ENCODE peak calls at places on chromosomes 11 and 22, in five cellular contexts. S, E, H, B and M are unnamed samples.

GRCh38 chr11:95680169-95680929 is 109.2 kb downstream of the FAM76B start:
- DNase-seq in B (no peak), E (peak; percentile 89), H (no peak), S (no peak), M (no peak)

GRCh38 chr11:2583605-2583958 is 116.2 kb downstream of the KCNQ1OT1 start:
- DNase-seq in S (no peak), E (no peak), H (no peak), B (no peak), M (no peak)

GRCh38 chr11:74388678-74389327 is 9.4 kb downstream of the PGM2L1 start:
- DNase-seq in B (no peak), E (peak; percentile 74), S (peak; percentile 33), H (peak; percentile 82), M (peak; percentile 81)

GRCh38 chr22:24305260-24305692 is 34.6 kb downstream of the SPECC1L start:
- DNase-seq in H (no peak), E (no peak), B (no peak), S (no peak), M (no peak)

GRCh38 chr11:93054279-93054678 is 84.8 kb downstream of the MTNR1B start:
- DNase-seq in H (no peak), B (no peak), S (no peak), E (no peak), M (no peak)

GRCh38 chr11:122853971-122854446 is 15.7 kb downstream of the CRTAM start:
- DNase-seq in S (peak; percentile 65), H (peak; percentile 93), B (peak; percentile 84), E (peak; percentile 59), M (peak; percentile 63)

GRCh38 chr11:78080818-78081495 is 1.3 kb upstream of the NDUFC2 start:
- DNase-seq in B (no peak), S (no peak), E (no peak), H (peak; percentile 52), M (no peak)

GRCh38 chr11:59899532-59899931 is 20.9 kb downstream of the OOSP3 start:
- DNase-seq in S (no peak), H (peak; percentile 78), B (no peak), E (no peak), M (no peak)

GRCh38 chr11:127003260-127003981 is 2.9 kb upstream of the KIRREL3 start:
- DNase-seq in B (no peak), H (peak; percentile 90), S (peak; percentile 79), E (peak; percentile 71), M (peak; percentile 29)

GRCh38 chr11:44008698-44009097 is 39.1 kb upstream of the ACCSL start:
- DNase-seq in E (no peak), S (no peak), H (no peak), B (no peak), M (no peak)

GRCh38 chr11:110587972-110588371 is 124.3 kb downstream of the ARHGAP20 start:
- DNase-seq in E (no peak), S (no peak), B (no peak), H (no peak), M (no peak)

GRCh38 chr11:34650528-34650927 is 29.6 kb downstream of the EHF start:
- DNase-seq in H (no peak), E (peak; percentile 73), B (no peak), S (no peak), M (no peak)

GRCh38 chr11:132864811-132865576 is 667.3 kb downstream of the OPCML start:
- DNase-seq in H (peak; percentile 87), E (no peak), B (no peak), S (no peak), M (no peak)

GRCh38 chr11:34243620-34244493 is 114.0 kb downstream of the ABTB2 start:
- DNase-seq in H (peak; percentile 86), S (no peak), E (peak; percentile 91), B (peak; percentile 71), M (peak; percentile 83)

GRCh38 chr11:61560751-61561150 is 20.1 kb downstream of the SYT7 start:
- DNase-seq in H (no peak), B (no peak), S (no peak), E (no peak), M (no peak)

GRCh38 chr11:10454902-10455631 is at the start of gene AMPD3:
- DNase-seq in H (no peak), S (no peak), B (peak; percentile 85), E (no peak), M (no peak)
- H3K27ac ChIP-seq in H (no peak within 1 kb of the TSS), S (no peak within 1 kb of the TSS), B (peak within 1 kb of the TSS; percentile 77), E (peak within 1 kb of the TSS; percentile 81), M (peak within 1 kb of the TSS; percentile 27)

GRCh38 chr11:931385-931784 is 5.7 kb downstream of the AP2A2 start:
- DNase-seq in B (no peak), E (no peak), S (no peak), H (no peak), M (no peak)

GRCh38 chr11:933002-933820 is 7.5 kb downstream of the AP2A2 start:
- DNase-seq in H (no peak), E (no peak), S (no peak), B (no peak), M (no peak)

GRCh38 chr11:934437-934950 is 8.8 kb downstream of the AP2A2 start:
- DNase-seq in E (no peak), B (no peak), H (no peak), S (no peak), M (no peak)

GRCh38 chr11:933936-934335 is 8.3 kb downstream of the AP2A2 start:
- DNase-seq in E (no peak), H (no peak), B (no peak), S (no peak), M (no peak)

DNA sequence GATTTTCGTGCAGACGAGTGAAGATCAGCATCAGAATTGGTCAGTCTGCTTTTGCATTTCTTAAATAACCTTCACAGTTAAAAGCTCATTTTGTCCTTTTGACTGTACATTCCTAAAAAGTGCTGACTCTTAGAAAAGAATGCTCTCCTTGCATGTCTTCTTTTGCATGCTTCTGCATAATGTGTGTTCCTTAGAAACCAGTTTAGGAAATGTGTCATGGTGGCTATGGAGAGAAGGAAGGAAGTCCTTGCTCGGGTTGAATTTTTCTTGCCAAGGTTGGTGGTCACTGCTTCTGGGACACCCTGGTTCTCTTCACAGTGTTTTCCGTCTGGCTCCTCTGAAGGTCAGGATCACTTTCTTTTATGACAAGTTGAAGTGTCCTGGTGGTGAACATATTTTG is 6.8 kb downstream of the AP2A2 start:
- DNase-seq in H (no peak), E (no peak), B (no peak), S (no peak), M (no peak)
- H3K9ac ChIP-seq in H (no peak overlapping the region), E (no peak overlapping the region), B (no peak overlapping the region), S (no peak overlapping the region), M (no peak overlapping the region)

GRCh38 chr22:38982008-38982927 is at the start of gene APOBEC3B:
- DNase-seq in B (peak; percentile 81), S (peak; percentile 41), H (peak; percentile 91), E (peak; percentile 97), M (peak; percentile 95)
- H3K4me3 ChIP-seq in B (peak within 1 kb of the TSS; percentile 27), S (no peak within 1 kb of the TSS), H (no peak within 1 kb of the TSS), E (peak within 1 kb of the TSS; percentile 94), M (no peak within 1 kb of the TSS)

GRCh38 chr11:64357446-64357845 is 1.5 kb upstream of the RPS6KA4 start:
- DNase-seq in B (no peak), E (no peak), S (no peak), H (no peak), M (no peak)

GRCh38 chr11:64355078-64355940 is 3.7 kb upstream of the RPS6KA4 start:
- DNase-seq in E (no peak), B (peak; percentile 60), S (no peak), H (peak; percentile 92), M (peak; percentile 77)

GRCh38 chr11:64358536-64358906 is 441 bp upstream of the RPS6KA4 start:
- DNase-seq in S (no peak), H (no peak), E (no peak), B (no peak), M (no peak)

GRCh38 chr11:64357904-64358535 is 942 bp upstream of the RPS6KA4 start:
- DNase-seq in B (no peak), E (no peak), H (no peak), S (no peak), M (peak; percentile 44)

GRCh38 chr11:64356498-64357411 is 2.2 kb upstream of the RPS6KA4 start:
- DNase-seq in E (no peak), H (peak; percentile 94), B (peak; percentile 80), S (peak; percentile 62), M (no peak)
- H3K27ac ChIP-seq in E (no peak overlapping the region), H (no peak overlapping the region), B (peak overlapping the region; percentile 87), S (no peak overlapping the region), M (no peak overlapping the region)